ENCODE peak calls at places on chromosomes 13 and 19, in four cellular contexts. One of them, this sample, is unnamed. For H3K9me3 and H3K4me1, the result is how much of the 10 kb centered on the place peaks cover.

GRCh38 chr19:39007096-39007495 is 25.3 kb downstream of the FBXO27 start:
- DNase-seq in BE2C: no peak
- DNase-seq in lower lobe of right lung: no peak
- DNase-seq in tibial artery: no peak
- DNase-seq in this sample: no peak

GRCh38 chr19:16370671-16371391 is 46.2 kb downstream of the KLF2 start:
- DNase-seq in BE2C: no peak
- DNase-seq in lower lobe of right lung: peak
- DNase-seq in tibial artery: no peak
- DNase-seq in this sample: no peak

GRCh38 chr19:38545596-38545995 is 72.2 kb downstream of the MAP4K1 start:
- DNase-seq in BE2C: no peak
- DNase-seq in lower lobe of right lung: peak
- DNase-seq in tibial artery: no peak
- DNase-seq in this sample: no peak

GRCh38 chr13:20891034-20891433 is 11.5 kb downstream of the XPO4 start:
- DNase-seq in BE2C: no peak
- DNase-seq in lower lobe of right lung: no peak
- DNase-seq in tibial artery: no peak
- DNase-seq in this sample: no peak

GRCh38 chr13:32783067-32783466 is 196.8 kb downstream of the PDS5B start:
- DNase-seq in BE2C: no peak
- DNase-seq in lower lobe of right lung: no peak
- DNase-seq in tibial artery: no peak
- DNase-seq in this sample: peak

GRCh38 chr19:47637550-47637949 is 28.6 kb downstream of the BICRA start:
- DNase-seq in BE2C: no peak
- DNase-seq in lower lobe of right lung: no peak
- DNase-seq in tibial artery: no peak
- DNase-seq in this sample: no peak

GRCh38 chr13:112839347-112840105 is 129.5 kb upstream of the MCF2L start:
- DNase-seq in BE2C: no peak
- DNase-seq in lower lobe of right lung: no peak
- DNase-seq in tibial artery: no peak
- DNase-seq in this sample: no peak

GRCh38 chr19:10510301-10510802 is 6.9 kb downstream of the S1PR5 start:
- DNase-seq in BE2C: peak
- DNase-seq in lower lobe of right lung: no peak
- DNase-seq in tibial artery: no peak
- DNase-seq in this sample: peak

GRCh38 chr19:56617531-56617930 is 22.4 kb downstream of the ZNF71 start:
- DNase-seq in BE2C: no peak
- DNase-seq in lower lobe of right lung: no peak
- DNase-seq in tibial artery: no peak
- DNase-seq in this sample: no peak

GRCh38 chr19:56622374-56622773 is 20.6 kb upstream of the SMIM17 start:
- DNase-seq in BE2C: no peak
- DNase-seq in lower lobe of right lung: no peak
- DNase-seq in tibial artery: no peak
- DNase-seq in this sample: no peak

GRCh38 chr19:56625708-56626107 is 17.3 kb upstream of the SMIM17 start:
- DNase-seq in BE2C: no peak
- DNase-seq in lower lobe of right lung: no peak
- DNase-seq in tibial artery: no peak
- DNase-seq in this sample: no peak

GRCh38 chr19:56619131-56619530 is 23.8 kb upstream of the SMIM17 start:
- DNase-seq in BE2C: no peak
- DNase-seq in lower lobe of right lung: no peak
- DNase-seq in tibial artery: no peak
- DNase-seq in this sample: no peak

DNA sequence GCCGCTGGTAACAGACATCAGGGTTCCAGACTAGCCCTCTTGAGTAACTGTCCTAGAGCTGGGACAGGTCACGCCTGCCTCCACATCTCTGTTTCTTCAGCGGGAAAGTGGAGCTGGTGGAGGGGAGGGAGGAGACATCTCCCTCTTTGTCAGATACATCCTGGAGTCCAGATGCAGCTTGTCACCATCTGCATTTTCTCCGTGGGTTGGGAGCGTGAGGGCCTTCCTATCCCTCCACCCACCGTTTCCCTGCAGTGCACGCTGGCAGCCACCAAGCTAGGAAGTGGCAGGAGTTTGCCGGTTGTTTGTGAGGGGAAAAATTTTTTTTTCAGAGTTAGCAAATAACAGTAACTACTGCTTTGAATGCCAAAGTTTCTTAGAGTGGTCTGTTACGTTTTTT is 20.0 kb upstream of the SMIM17 start:
- DNase-seq in BE2C: no peak
- DNase-seq in lower lobe of right lung: no peak
- DNase-seq in tibial artery: no peak
- DNase-seq in this sample: no peak
- H3K9me3 ChIP-seq in BE2C: under half
- H3K9me3 ChIP-seq in lower lobe of right lung: half or more
- H3K9me3 ChIP-seq in tibial artery: under half
- H3K9me3 ChIP-seq in this sample: under half

GRCh38 chr19:40800339-40800996 is 1.5 kb downstream of the EGLN2 start:
- DNase-seq in BE2C: no peak
- DNase-seq in lower lobe of right lung: no peak
- DNase-seq in tibial artery: no peak
- DNase-seq in this sample: no peak

GRCh38 chr19:40802300-40803169 is 3.5 kb downstream of the EGLN2 start:
- DNase-seq in BE2C: peak
- DNase-seq in lower lobe of right lung: no peak
- DNase-seq in tibial artery: peak
- DNase-seq in this sample: no peak

GRCh38 chr19:40800997-40801377 is 2.0 kb downstream of the EGLN2 start:
- DNase-seq in BE2C: no peak
- DNase-seq in lower lobe of right lung: no peak
- DNase-seq in tibial artery: no peak
- DNase-seq in this sample: no peak

GRCh38 chr19:40803170-40803856 is 4.3 kb downstream of the EGLN2 start:
- DNase-seq in BE2C: no peak
- DNase-seq in lower lobe of right lung: no peak
- DNase-seq in tibial artery: no peak
- DNase-seq in this sample: no peak

DNA sequence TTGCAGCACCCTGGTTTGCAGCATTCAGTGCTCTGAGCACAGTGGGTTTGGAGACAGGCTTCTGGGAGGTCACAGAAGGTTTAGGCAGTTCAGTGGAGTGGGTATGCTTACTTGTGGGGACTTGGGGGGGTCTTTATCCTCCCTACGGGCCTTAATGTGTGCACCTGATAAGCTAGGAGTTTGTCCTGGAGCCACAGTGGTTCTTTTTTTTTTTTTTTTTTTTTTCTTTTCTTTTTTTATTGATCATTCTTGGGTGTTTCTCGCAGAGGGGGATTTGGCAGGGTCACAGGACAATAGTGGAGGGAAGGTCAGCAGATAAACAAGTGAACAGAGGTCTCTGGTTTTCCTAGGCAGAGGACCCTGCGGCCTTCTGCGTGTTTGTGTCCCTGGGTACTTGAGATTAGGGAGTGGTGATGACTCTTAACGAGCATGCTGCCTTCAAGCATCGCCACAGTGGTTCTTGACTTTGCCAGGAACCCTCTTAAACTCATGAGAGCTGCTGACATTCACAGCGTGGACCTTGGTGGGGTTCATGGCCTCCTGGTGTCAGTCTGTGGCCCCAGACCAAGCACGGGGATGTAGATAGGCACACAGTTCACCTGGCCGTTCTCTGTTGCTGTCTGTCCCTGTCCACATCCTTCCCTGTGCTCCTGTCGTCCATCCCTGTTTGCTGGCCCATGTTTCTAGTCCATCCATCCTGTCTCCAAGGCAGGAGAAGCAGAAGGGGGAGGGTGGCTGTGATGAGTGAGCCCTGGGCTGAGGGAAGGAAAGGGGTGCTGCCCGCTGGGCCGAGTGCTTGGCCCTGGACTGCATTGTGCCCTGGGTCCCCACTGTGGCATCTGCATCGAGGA is 2.7 kb downstream of the EGLN2 start:
- DNase-seq in BE2C: no peak
- DNase-seq in lower lobe of right lung: no peak
- DNase-seq in tibial artery: no peak
- DNase-seq in this sample: no peak
- H3K4me1 ChIP-seq in BE2C: under half
- H3K4me1 ChIP-seq in lower lobe of right lung: half or more
- H3K4me1 ChIP-seq in tibial artery: half or more
- H3K4me1 ChIP-seq in this sample: half or more

GRCh38 chr19:36514012-36514612 is 14.0 kb downstream of the ZNF260 start:
- DNase-seq in BE2C: no peak
- DNase-seq in lower lobe of right lung: no peak
- DNase-seq in tibial artery: no peak
- DNase-seq in this sample: no peak
- H3K9me3 ChIP-seq in BE2C: under half
- H3K9me3 ChIP-seq in lower lobe of right lung: half or more
- H3K9me3 ChIP-seq in tibial artery: half or more
- H3K9me3 ChIP-seq in this sample: half or more

GRCh38 chr13:95251641-95252040 is 49.6 kb downstream of the ABCC4 start:
- DNase-seq in BE2C: no peak
- DNase-seq in lower lobe of right lung: no peak
- DNase-seq in tibial artery: no peak
- DNase-seq in this sample: no peak

GRCh38 chr13:95254341-95254740 is 46.9 kb downstream of the ABCC4 start:
- DNase-seq in BE2C: no peak
- DNase-seq in lower lobe of right lung: no peak
- DNase-seq in tibial artery: no peak
- DNase-seq in this sample: no peak

GRCh38 chr13:95255072-95255732 is 46.0 kb downstream of the ABCC4 start:
- DNase-seq in BE2C: no peak
- DNase-seq in lower lobe of right lung: no peak
- DNase-seq in tibial artery: no peak
- DNase-seq in this sample: no peak

GRCh38 chr13:95250961-95251360 is 50.3 kb downstream of the ABCC4 start:
- DNase-seq in BE2C: no peak
- DNase-seq in lower lobe of right lung: no peak
- DNase-seq in tibial artery: no peak
- DNase-seq in this sample: no peak

DNA sequence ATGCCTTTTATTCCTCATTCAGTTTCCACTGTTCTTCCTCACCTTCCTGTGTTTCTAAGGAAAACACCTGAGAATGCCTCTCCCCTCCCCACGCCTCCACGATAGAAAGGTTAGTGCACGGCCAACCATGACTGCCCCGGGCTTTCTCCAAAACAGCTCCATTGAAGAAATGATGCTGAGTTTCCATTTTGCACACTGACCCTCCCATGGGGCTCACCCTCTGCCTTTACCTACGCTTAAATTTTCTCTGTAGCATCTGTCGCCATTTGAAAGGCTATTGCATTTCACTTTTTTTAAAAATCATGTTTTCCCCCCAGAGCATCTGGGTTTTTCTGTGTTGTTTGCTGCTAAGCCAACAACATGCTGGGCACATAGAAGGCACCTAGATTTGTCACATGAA is 48.2 kb downstream of the ABCC4 start:
- DNase-seq in BE2C: no peak
- DNase-seq in lower lobe of right lung: no peak
- DNase-seq in tibial artery: no peak
- DNase-seq in this sample: no peak
- H3K4me1 ChIP-seq in BE2C: under half
- H3K4me1 ChIP-seq in lower lobe of right lung: under half
- H3K4me1 ChIP-seq in tibial artery: under half
- H3K4me1 ChIP-seq in this sample: under half

GRCh38 chr19:9324584-9324962 is 594 bp downstream of the ZNF559 start:
- DNase-seq in BE2C: no peak
- DNase-seq in lower lobe of right lung: no peak
- DNase-seq in tibial artery: no peak
- DNase-seq in this sample: no peak
- H3K9me3 ChIP-seq in BE2C: under half
- H3K9me3 ChIP-seq in lower lobe of right lung: under half
- H3K9me3 ChIP-seq in tibial artery: under half
- H3K9me3 ChIP-seq in this sample: under half

GRCh38 chr19:35792888-35793287 is 17.5 kb downstream of the ARHGAP33 start:
- DNase-seq in BE2C: no peak
- DNase-seq in lower lobe of right lung: no peak
- DNase-seq in tibial artery: no peak
- DNase-seq in this sample: no peak

GRCh38 chr19:35790981-35791813 is 15.8 kb downstream of the ARHGAP33 start:
- DNase-seq in BE2C: no peak
- DNase-seq in lower lobe of right lung: no peak
- DNase-seq in tibial artery: no peak
- DNase-seq in this sample: no peak

GRCh38 chr19:35793381-35794165 is 18.2 kb downstream of the ARHGAP33 start:
- DNase-seq in BE2C: no peak
- DNase-seq in lower lobe of right lung: no peak
- DNase-seq in tibial artery: no peak
- DNase-seq in this sample: no peak

GRCh38 chr19:35791814-35792279 is 16.5 kb downstream of the ARHGAP33 start:
- DNase-seq in BE2C: no peak
- DNase-seq in lower lobe of right lung: no peak
- DNase-seq in tibial artery: no peak
- DNase-seq in this sample: no peak

GRCh38 chr19:35792312-35792711 is 16.9 kb downstream of the ARHGAP33 start:
- DNase-seq in BE2C: no peak
- DNase-seq in lower lobe of right lung: no peak
- DNase-seq in tibial artery: no peak
- DNase-seq in this sample: no peak
- H3K4me1 ChIP-seq in BE2C: under half
- H3K4me1 ChIP-seq in lower lobe of right lung: under half
- H3K4me1 ChIP-seq in tibial artery: under half
- H3K4me1 ChIP-seq in this sample: under half

DNA sequence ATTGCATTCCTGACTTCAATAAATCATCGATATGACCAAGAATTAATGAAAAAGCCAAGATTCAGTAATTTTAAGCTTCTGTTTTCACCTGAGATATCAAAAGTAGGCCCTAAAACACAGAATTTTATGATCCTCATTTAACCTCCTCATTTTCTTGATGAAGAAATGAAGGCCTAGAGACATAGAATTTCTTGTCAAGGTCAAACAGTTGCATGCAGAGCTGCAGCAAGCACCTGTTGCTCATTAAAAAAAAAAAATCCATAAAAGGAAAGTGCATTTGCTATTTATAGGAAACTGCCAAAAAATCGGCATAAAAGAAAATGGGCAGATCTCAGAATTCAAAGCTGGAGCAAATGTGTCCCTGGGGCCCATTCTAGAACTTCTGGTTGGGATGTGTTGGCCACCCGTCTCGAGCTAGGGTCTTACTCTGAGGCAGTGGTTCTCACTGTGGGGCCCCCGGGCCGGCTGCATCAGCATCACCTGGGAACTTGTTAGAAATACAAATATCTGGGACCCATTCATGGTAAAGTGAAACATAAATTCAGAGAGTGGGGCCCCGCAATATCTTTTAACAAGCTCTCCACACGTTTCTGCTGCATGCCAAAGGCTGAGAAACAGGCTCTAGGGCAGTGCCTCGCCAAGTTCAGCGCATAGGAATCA is 224.7 kb upstream of the UBL3 start:
- DNase-seq in BE2C: no peak
- DNase-seq in lower lobe of right lung: no peak
- DNase-seq in tibial artery: no peak
- DNase-seq in this sample: no peak
- H3K9me3 ChIP-seq in BE2C: under half
- H3K9me3 ChIP-seq in lower lobe of right lung: under half
- H3K9me3 ChIP-seq in tibial artery: under half
- H3K9me3 ChIP-seq in this sample: under half

This sample was measured in A673.